ENCODE peak calls at places on chromosomes 16 and 17, in five cellular contexts. L is transverse colon, S is heart left ventricle, O is ovary, E is vagina. X is an unnamed sample.

GRCh38 chr16:23952128-23953041 is 116.6 kb downstream of the PRKCB start:
- DNase-seq in E (no peak), S (no peak), L (no peak), O (no peak), X (no peak)

GRCh38 chr16:1258906-1259759 is 3.3 kb downstream of the TPSD1 start:
- DNase-seq in E (no peak), L (no peak), O (no peak), S (peak; percentile 16), X (no peak)

GRCh38 chr16:1712791-1713261 is 6.8 kb downstream of the MAPK8IP3 start:
- DNase-seq in L (no peak), O (no peak), S (no peak), E (no peak), X (no peak)

GRCh38 chr17:28950017-28950751 is 1.1 kb downstream of the PHF12 start:
- DNase-seq in S (peak; percentile 65), L (peak; percentile 61), O (peak; percentile 58), E (peak; percentile 96), X (peak; percentile 42)

GRCh38 chr16:17850626-17851265 is 380.0 kb upstream of the XYLT1 start:
- DNase-seq in E (no peak), O (no peak), S (no peak), L (no peak), X (no peak)

GRCh38 chr16:3971261-3971660 is 90.7 kb upstream of the CREBBP start:
- DNase-seq in E (no peak), L (no peak), O (no peak), S (no peak), X (no peak)

GRCh38 chr17:67696853-67697505 is 20.8 kb upstream of the NOL11 start:
- DNase-seq in L (no peak), O (no peak), E (no peak), S (no peak), X (no peak)

GRCh38 chr16:70573451-70574121 is 50.0 kb downstream of the SF3B3 start:
- DNase-seq in E (no peak), S (peak; percentile 77), O (no peak), L (no peak), X (peak; percentile 52)

GRCh38 chr17:59839646-59840328 is 53.0 kb downstream of the TUBD1 start:
- DNase-seq in L (no peak), O (no peak), E (no peak), S (no peak), X (no peak)

GRCh38 chr16:68324780-68325357 is 14.1 kb downstream of the PRMT7 start:
- DNase-seq in S (no peak), E (no peak), L (no peak), O (no peak), X (no peak)

GRCh38 chr17:50192116-50192872 is 9.1 kb downstream of the COL1A1 start:
- DNase-seq in S (no peak), L (no peak), O (no peak), E (no peak), X (no peak)

GRCh38 chr16:5451641-5452040 is 354.0 kb upstream of the EEF2KMT start:
- DNase-seq in S (no peak), O (no peak), L (no peak), E (no peak), X (no peak)

GRCh38 chr16:24753437-24753836 is 24.0 kb downstream of the TNRC6A start:
- DNase-seq in L (no peak), S (no peak), O (no peak), E (no peak), X (no peak)

GRCh38 chr17:48374650-48375230 is 55.3 kb downstream of the SKAP1 start:
- DNase-seq in E (no peak), S (no peak), L (peak; percentile 67), O (no peak), X (no peak)

GRCh38 chr17:81429353-81429774 is 34.1 kb downstream of the BAHCC1 start:
- DNase-seq in O (peak; percentile 88), S (peak; percentile 84), L (peak; percentile 81), E (no peak), X (peak; percentile 82)

GRCh38 chr17:2084129-2084765 is 29.3 kb downstream of the HIC1 start:
- DNase-seq in S (peak; percentile 77), L (peak; percentile 77), E (no peak), O (peak; percentile 52), X (no peak)
- H3K4me1 ChIP-seq in S (peaks cover 75% of the 10 kb centered on the region), L (peaks cover 75% of the 10 kb centered on the region), E (peaks cover 70% of the 10 kb centered on the region), O (peaks cover 27% of the 10 kb centered on the region), X (peaks cover 13% of the 10 kb centered on the region)

GRCh38 chr16:19776565-19776964 is 58.5 kb downstream of the IQCK start:
- DNase-seq in L (no peak), E (no peak), O (no peak), S (no peak), X (no peak)
- H3K27ac ChIP-seq in L (no peak overlapping the region), E (no peak overlapping the region), O (no peak overlapping the region), S (no peak overlapping the region), X (no peak overlapping the region)

GRCh38 chr17:43588121-43588520 is 42.0 kb upstream of the ETV4 start:
- DNase-seq in L (no peak), E (no peak), O (no peak), S (no peak), X (no peak)

GRCh38 chr17:43588664-43589435 is 42.7 kb upstream of the ETV4 start:
- DNase-seq in O (no peak), E (no peak), L (no peak), S (no peak), X (no peak)

GRCh38 chr17:43595466-43595865 is 49.3 kb upstream of the ETV4 start:
- DNase-seq in S (no peak), L (no peak), E (no peak), O (no peak), X (no peak)

GRCh38 chr17:43587647-43588046 is 41.5 kb upstream of the ETV4 start:
- DNase-seq in S (no peak), E (no peak), L (no peak), O (no peak), X (no peak)

GRCh38 chr17:43591750-43592562 is 45.8 kb upstream of the ETV4 start:
- DNase-seq in O (peak; percentile 79), S (peak; percentile 89), L (peak; percentile 39), E (no peak), X (no peak)
- TF ChIP-seq POLR2A in O (no peak), S (no peak), L (no peak), E (no peak), X (no peak)

GRCh38 chr16:73052441-73053030 is 4.6 kb upstream of the ZFHX3 start:
- DNase-seq in L (no peak), S (no peak), O (no peak), E (no peak), X (no peak)
- H3K4me1 ChIP-seq in L (peaks cover 85% of the 10 kb centered on the region), S (peaks cover 54% of the 10 kb centered on the region), O (peaks cover 9% of the 10 kb centered on the region), E (peaks cover 54% of the 10 kb centered on the region), X (peaks cover 40% of the 10 kb centered on the region)

GRCh38 chr17:75064867-75065561 is 18.0 kb downstream of the KCTD2 start:
- DNase-seq in L (no peak), O (no peak), E (no peak), S (no peak), X (no peak)
- H3K27ac ChIP-seq in L (no peak overlapping the region), O (no peak overlapping the region), E (no peak overlapping the region), S (no peak overlapping the region), X (no peak overlapping the region)

GRCh38 chr17:75764711-75765421 is at the start of gene GALK1:
- DNase-seq in L (peak; percentile 82), S (peak; percentile 82), E (peak; percentile 95), O (peak; percentile 79), X (peak; percentile 59)
- TF ChIP-seq POLR2A in L (peak; percentile 55), S (no peak), E (no peak), O (peak; percentile 52), X (peak; percentile 68)

GRCh38 chr16:66592814-66593213 is 11.7 kb upstream of the CMTM3 start:
- DNase-seq in E (no peak), O (no peak), S (no peak), L (no peak), X (no peak)

GRCh38 chr16:66592241-66592640 is 12.3 kb upstream of the CMTM3 start:
- DNase-seq in S (no peak), O (no peak), E (no peak), L (no peak), X (no peak)

GRCh38 chr16:66590322-66590721 is 11.1 kb downstream of the CMTM2 start:
- DNase-seq in E (no peak), S (no peak), L (no peak), O (no peak), X (no peak)

GRCh38 chr16:66588981-66589713 is 9.9 kb downstream of the CMTM2 start:
- DNase-seq in E (no peak), O (no peak), L (peak; percentile 56), S (no peak), X (no peak)

GRCh38 chr16:66591018-66591417 is 11.8 kb downstream of the CMTM2 start:
- DNase-seq in E (no peak), L (no peak), O (no peak), S (no peak), X (no peak)
- H3K4me1 ChIP-seq in E (no peaks in the 10 kb centered on the region), L (no peaks in the 10 kb centered on the region), O (no peaks in the 10 kb centered on the region), S (no peaks in the 10 kb centered on the region), X (no peaks in the 10 kb centered on the region)

GRCh38 chr16:20611350-20611902 is 35.3 kb upstream of the ACSM2B start:
- DNase-seq in O (no peak), L (no peak), E (no peak), S (no peak), X (no peak)
- H3K27ac ChIP-seq in O (no peak overlapping the region), L (no peak overlapping the region), E (peak overlapping the region; percentile 74), S (no peak overlapping the region), X (peak overlapping the region; percentile 4)

DNA sequence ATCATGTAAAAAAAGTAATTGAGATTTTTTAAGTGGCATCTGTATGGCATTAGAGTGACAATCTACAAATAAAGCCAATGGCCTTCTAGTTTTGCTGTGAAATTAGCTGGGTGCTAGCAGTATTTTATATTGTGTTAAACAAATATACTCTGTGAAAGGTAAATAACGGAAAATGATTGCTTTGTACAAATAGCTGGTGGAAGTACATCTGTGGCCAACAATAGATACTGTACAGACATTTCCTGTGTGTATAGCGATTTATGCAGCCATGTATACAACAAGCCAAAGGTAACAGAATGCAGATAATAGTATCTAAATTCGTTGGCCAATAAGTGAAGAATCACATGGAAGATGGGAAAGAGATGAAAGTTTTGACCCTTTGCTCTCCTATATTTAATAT is 26.6 kb downstream of the IQCK start:
- DNase-seq in O (no peak), S (no peak), E (no peak), L (no peak), X (no peak)
- TF ChIP-seq POLR2A in O (no peak), S (no peak), E (no peak), L (no peak), X (no peak)

X was measured in prostate gland.